ENCODE peak calls at places on chromosomes 7 and 10, in ten cellular contexts. A is body of pancreas; Q is PC-3; M is effector memory CD4-positive, alpha-beta T cell; F is IMR-90; X is sigmoid colon; K is cardiac muscle cell; Y is psoas muscle; U is right atrium auricular region; E is ovary. H is an unnamed sample. For H3K4me1 and H3K36me3, the result is how much of the 10 kb centered on the place peaks cover.

GRCh38 chr10:69938541-69938991 is 114.1 kb upstream of the MACROH2A2 start:
- DNase-seq in X (no peak), E (no peak), A (peak), Q (no peak), M (no peak), Y (no peak), F (no peak), U (no peak), K (no peak), H (no peak)

GRCh38 chr7:27746978-27747377 is 7.0 kb downstream of the TAX1BP1 start:
- DNase-seq in K (no peak), U (no peak), A (no peak), X (no peak), Y (no peak), E (no peak), M (no peak), F (peak), Q (peak), H (no peak)

GRCh38 chr7:24318326-24318725 is 34.3 kb downstream of the NPY start:
- DNase-seq in Y (no peak), A (no peak), M (no peak), F (no peak), E (no peak), Q (peak), U (no peak), K (no peak), X (no peak), H (no peak)

GRCh38 chr7:140358771-140359095 is 39.6 kb downstream of the SLC37A3 start:
- DNase-seq in A (no peak), M (no peak), E (no peak), X (no peak), F (no peak), U (no peak), Q (no peak), Y (no peak), K (no peak), H (peak)

GRCh38 chr10:112792487-112793196 is 157.4 kb upstream of the TCF7L2 start:
- DNase-seq in K (no peak), E (peak), U (peak), F (peak), A (peak), Q (no peak), Y (peak), M (no peak), X (peak), H (peak)

GRCh38 chr7:114650491-114650890 is 235.9 kb downstream of the FOXP2 start:
- DNase-seq in A (no peak), E (no peak), U (no peak), F (no peak), M (no peak), Y (no peak), Q (no peak), X (no peak), K (peak), H (no peak)

GRCh38 chr10:74704629-74705360 is 121.6 kb upstream of the KAT6B start:
- DNase-seq in K (no peak), E (no peak), U (no peak), M (no peak), Q (peak), Y (no peak), F (peak), X (no peak), A (peak), H (no peak)

GRCh38 chr7:139866047-139866837 is 37.2 kb downstream of the TBXAS1 start:
- DNase-seq in E (no peak), M (no peak), K (no peak), U (peak), F (no peak), X (no peak), Y (no peak), Q (no peak), A (no peak), H (no peak)

GRCh38 chr7:26191974-26192479 is 8.5 kb downstream of the HNRNPA2B1 start:
- DNase-seq in U (no peak), M (no peak), K (no peak), Y (no peak), F (no peak), E (no peak), A (no peak), X (no peak), Q (no peak), H (no peak)

GRCh38 chr7:149881328-149882263 is 7.8 kb downstream of the ATP6V0E2 start:
- DNase-seq in A (no peak), X (no peak), Y (no peak), Q (no peak), M (no peak), K (no peak), F (no peak), E (no peak), U (no peak), H (no peak)

GRCh38 chr7:4025694-4026615 is 656.1 kb upstream of the FOXK1 start:
- DNase-seq in E (no peak), X (peak), K (no peak), U (no peak), M (no peak), A (no peak), F (no peak), Y (no peak), Q (no peak), H (no peak)

GRCh38 chr7:90194911-90195809 is 16.4 kb upstream of the STEAP2 start:
- DNase-seq in K (no peak), E (no peak), U (no peak), X (no peak), Y (no peak), Q (no peak), M (no peak), F (no peak), A (no peak), H (no peak)

GRCh38 chr10:3999642-4000041 is 214.6 kb upstream of the KLF6 start:
- DNase-seq in Y (no peak), Q (no peak), A (no peak), X (no peak), E (no peak), F (no peak), M (no peak), K (no peak), U (no peak), H (no peak)

GRCh38 chr7:130393799-130394411 is 13.6 kb downstream of the CPA1 start:
- DNase-seq in Q (no peak), K (no peak), F (no peak), E (no peak), M (no peak), X (no peak), Y (no peak), U (peak), A (no peak), H (no peak)

GRCh38 chr7:151809864-151810170 is 67.1 kb downstream of the PRKAG2 start:
- DNase-seq in E (no peak), Y (no peak), M (no peak), A (no peak), U (no peak), F (no peak), X (no peak), Q (no peak), K (no peak), H (no peak)

GRCh38 chr7:104137511-104137910 is 70.3 kb downstream of the ORC5 start:
- DNase-seq in X (no peak), A (no peak), Y (no peak), Q (no peak), M (no peak), K (no peak), F (no peak), U (no peak), E (no peak), H (no peak)

GRCh38 chr7:27784399-27785053 is 44.6 kb downstream of the TAX1BP1 start:
- DNase-seq in M (no peak), A (peak), Y (no peak), U (no peak), F (peak), Q (peak), E (no peak), K (peak), X (no peak), H (peak)

GRCh38 chr10:49446031-49446430 is 50.1 kb upstream of the DRGX start:
- DNase-seq in Y (no peak), E (no peak), F (peak), K (no peak), A (no peak), X (no peak), Q (peak), U (no peak), M (no peak), H (no peak)

GRCh38 chr7:37683263-37684120 is at the start of gene GPR141:
- DNase-seq in M (no peak), Y (no peak), E (no peak), Q (peak), K (no peak), X (no peak), A (peak), U (no peak), F (no peak), H (no peak)

GRCh38 chr10:59913547-59914237 is 7.3 kb upstream of the CCDC6 start:
- DNase-seq in E (no peak), F (no peak), Q (no peak), M (no peak), U (no peak), Y (no peak), K (no peak), X (no peak), A (no peak), H (no peak)

GRCh38 chr10:31774928-31775668 is 153.5 kb downstream of the ARHGAP12 start:
- DNase-seq in X (no peak), M (no peak), Q (no peak), A (no peak), U (no peak), Y (peak), F (no peak), E (no peak), K (no peak), H (no peak)

GRCh38 chr10:4213441-4213840 is 428.4 kb upstream of the KLF6 start:
- DNase-seq in E (no peak), X (no peak), Y (no peak), Q (no peak), F (peak), M (no peak), A (no peak), K (no peak), U (no peak), H (no peak)

GRCh38 chr10:73218466-73219191 is 28.4 kb downstream of the DNAJC9 start:
- DNase-seq in M (no peak), Y (no peak), A (no peak), F (peak), K (peak), Q (peak), X (no peak), U (no peak), E (no peak), H (peak)

GRCh38 chr7:98398567-98399372 is 2.1 kb downstream of the BAIAP2L1 start:
- DNase-seq in X (no peak), Q (peak), Y (no peak), M (no peak), F (no peak), A (peak), K (no peak), E (no peak), U (no peak), H (peak)

GRCh38 chr7:114086906-114087651 is 168.3 kb upstream of the PPP1R3A start:
- DNase-seq in E (peak), U (no peak), K (peak), X (peak), A (peak), Q (no peak), Y (no peak), F (peak), M (no peak), H (peak)

GRCh38 chr10:4568086-4568485 is 257.9 kb upstream of the AKR1E2 start:
- DNase-seq in A (no peak), Y (no peak), Q (no peak), U (no peak), E (no peak), K (no peak), X (no peak), M (no peak), F (no peak), H (no peak)

GRCh38 chr7:133645870-133646492 is 393.1 kb downstream of the EXOC4 start:
- DNase-seq in Y (no peak), E (no peak), X (no peak), A (no peak), M (no peak), K (no peak), Q (peak), U (no peak), F (peak), H (no peak)

GRCh38 chr10:32961343-32961891 is 3.4 kb upstream of the ITGB1 start:
- DNase-seq in Q (no peak), Y (no peak), E (no peak), A (no peak), K (no peak), M (no peak), U (no peak), X (no peak), F (no peak), H (no peak)

GRCh38 chr10:59131673-59132072 is 44.8 kb upstream of the PHYHIPL start:
- DNase-seq in Y (no peak), Q (no peak), A (no peak), F (no peak), X (no peak), K (no peak), U (no peak), M (no peak), E (no peak), H (no peak)

GRCh38 chr7:2040893-2041270 is 191.9 kb downstream of the MAD1L1 start:
- DNase-seq in U (no peak), X (peak), Y (peak), F (no peak), Q (no peak), M (no peak), E (no peak), K (no peak), A (no peak), H (no peak)

GRCh38 chr10:42941790-42942189 is 135.1 kb upstream of the RET start:
- DNase-seq in Y (no peak), E (no peak), Q (no peak), M (no peak), X (peak), A (no peak), U (no peak), F (no peak), K (no peak), H (no peak)

GRCh38 chr7:117092801-117093200 is 139.5 kb downstream of the ST7 start:
- DNase-seq in K (no peak), X (no peak), E (no peak), M (no peak), Q (no peak), F (peak), Y (no peak), A (peak), U (no peak), H (no peak)

GRCh38 chr7:135666836-135667235 is 4.5 kb downstream of the STMP1 start:
- DNase-seq in Y (no peak), E (no peak), U (no peak), M (no peak), K (no peak), Q (no peak), A (no peak), F (no peak), X (no peak), H (no peak)
- H3K4me1 ChIP-seq in Y (half or more), E (under half), U (under half), M (under half), K (under half), Q (under half), A (under half), F (under half), X (under half), H (under half)

GRCh38 chr7:144821069-144821468 is 14.8 kb downstream of the TPK1 start:
- DNase-seq in Q (no peak), E (no peak), A (no peak), F (no peak), U (no peak), X (no peak), M (no peak), K (no peak), Y (no peak), H (no peak)
- H3K36me3 ChIP-seq in Q (under half), E (under half), A (under half), F (under half), U (under half), X (under half), M (under half), K (under half), Y (under half), H (under half)

GRCh38 chr10:110486680-110487410 is 10.9 kb upstream of the DUSP5 start:
- DNase-seq in A (no peak), K (no peak), F (no peak), U (no peak), Y (no peak), Q (no peak), X (no peak), E (no peak), M (no peak), H (no peak)
- H3K4me3 ChIP-seq in A (no peak), K (no peak), F (no peak), U (no peak), Y (no peak), Q (no peak), X (no peak), E (no peak), M (no peak), H (no peak)

GRCh38 chr10:21293518-21294356 is 231.7 kb downstream of the SKIDA1 start:
- DNase-seq in K (no peak), M (no peak), A (no peak), U (no peak), F (no peak), Y (no peak), Q (no peak), E (no peak), X (no peak), H (no peak)
- H3K4me1 ChIP-seq in K (under half), M (under half), A (under half), U (under half), F (under half), Y (under half), Q (under half), E (under half), X (under half), H (under half)

GRCh38 chr7:124724516-124725192 is 40.9 kb downstream of the GPR37 start:
- DNase-seq in E (no peak), F (no peak), A (no peak), Y (no peak), X (no peak), Q (no peak), U (no peak), K (no peak), M (no peak), H (no peak)

GRCh38 chr7:124724079-124724478 is 41.5 kb downstream of the GPR37 start:
- DNase-seq in K (no peak), F (no peak), Y (no peak), M (no peak), U (no peak), A (no peak), E (no peak), X (no peak), Q (no peak), H (no peak)

GRCh38 chr7:124720195-124720594 is 45.4 kb downstream of the GPR37 start:
- DNase-seq in A (no peak), Q (peak), F (peak), K (no peak), Y (no peak), E (no peak), U (no peak), M (no peak), X (no peak), H (no peak)

GRCh38 chr7:124722292-124722691 is 43.3 kb downstream of the GPR37 start:
- DNase-seq in F (peak), U (no peak), E (no peak), X (no peak), Y (no peak), Q (peak), K (no peak), M (no peak), A (no peak), H (no peak)

DNA sequence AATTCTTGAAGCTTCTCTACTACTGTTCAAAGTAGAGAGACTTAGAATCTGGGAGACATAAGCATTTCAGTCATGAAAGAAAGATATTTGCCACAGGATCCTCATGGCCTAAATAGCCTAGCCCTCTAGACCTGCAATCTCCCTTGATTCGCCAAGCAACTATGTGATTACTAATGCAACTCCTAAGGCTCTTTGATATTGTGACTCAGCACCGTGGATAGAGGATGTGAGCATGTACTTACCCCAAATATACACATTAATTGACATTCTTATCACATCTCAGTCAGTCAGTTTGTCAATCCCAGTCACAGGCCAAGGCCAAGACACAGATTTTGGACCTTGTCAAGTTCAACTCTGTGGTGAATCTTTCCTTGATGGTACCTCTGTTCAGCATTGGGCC is 42.6 kb downstream of the GPR37 start:
- DNase-seq in X (no peak), Q (peak), Y (no peak), U (no peak), A (no peak), E (no peak), F (peak), M (no peak), K (no peak), H (no peak)
- H3K36me3 ChIP-seq in X (under half), Q (under half), Y (under half), U (under half), A (under half), E (under half), F (under half), M (under half), K (under half), H (under half)

DNA sequence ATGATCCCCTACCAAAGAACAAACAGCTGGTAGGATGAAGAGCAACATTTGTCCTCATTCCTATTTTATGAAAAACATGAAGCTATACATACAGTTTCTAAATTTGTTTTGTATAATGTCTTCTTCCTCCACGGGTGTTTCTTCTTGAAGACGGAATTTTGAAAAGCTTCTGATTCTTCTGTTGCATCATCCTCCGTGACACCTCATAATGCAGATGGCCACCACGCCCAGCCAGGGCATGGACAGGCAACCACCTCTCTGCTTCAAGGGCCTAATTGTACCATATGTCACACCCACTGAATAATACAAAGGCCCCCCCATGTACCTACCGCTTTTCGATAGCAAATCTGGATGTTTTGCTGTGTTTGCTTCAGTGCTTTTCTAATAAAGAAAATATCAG is at the start of gene SUN3:
- DNase-seq in E (no peak), F (no peak), U (no peak), Q (no peak), X (no peak), A (no peak), K (no peak), Y (no peak), M (no peak), H (no peak)
- H3K4me3 ChIP-seq in E (no peak), F (no peak), U (no peak), Q (no peak), X (no peak), A (no peak), K (no peak), Y (no peak), M (no peak), H (no peak)

GRCh38 chr7:30466266-30466665 is 12.3 kb downstream of the NOD1 start:
- DNase-seq in U (no peak), E (peak), Y (no peak), Q (no peak), A (no peak), X (peak), M (no peak), K (no peak), F (no peak), H (no peak)

GRCh38 chr7:30465342-30466170 is 13.0 kb downstream of the NOD1 start:
- DNase-seq in M (no peak), F (peak), Q (no peak), A (no peak), K (no peak), E (peak), X (peak), Y (no peak), U (no peak), H (no peak)

GRCh38 chr7:30464231-30464660 is 14.3 kb downstream of the NOD1 start:
- DNase-seq in X (peak), Y (no peak), A (no peak), U (no peak), M (no peak), E (peak), K (no peak), Q (no peak), F (no peak), H (no peak)

GRCh38 chr7:30460246-30460633 is 18.3 kb downstream of the NOD1 start:
- DNase-seq in Y (no peak), A (no peak), E (no peak), M (no peak), X (no peak), U (no peak), K (no peak), F (no peak), Q (no peak), H (no peak)

GRCh38 chr7:30463400-30464145 is 15.0 kb downstream of the NOD1 start:
- DNase-seq in A (no peak), U (no peak), E (peak), Y (no peak), X (peak), M (no peak), Q (no peak), F (no peak), K (no peak), H (no peak)
- H3K4me1 ChIP-seq in A (under half), U (under half), E (under half), Y (under half), X (under half), M (under half), Q (under half), F (under half), K (under half), H (under half)